ENCODE peak calls at places on chromosomes 5 and 9, in nine cellular contexts. Y, O, U, Q, T, M, K, C and V are unnamed samples.

GRCh38 chr5:54215233-54215736 is 95.1 kb downstream of the ARL15 start:
- DNase-seq in Y (no peak), O (no peak), U (peak), Q (no peak), T (no peak), M (no peak), K (no peak), C (no peak), V (no peak)

GRCh38 chr5:21810737-21811316 is 1042.3 kb downstream of the CDH12 start:
- DNase-seq in Y (no peak), O (no peak), U (peak), Q (peak), T (no peak), M (no peak), K (no peak), C (no peak), V (no peak)

GRCh38 chr9:6686396-6686795 is 40.9 kb upstream of the GLDC start:
- DNase-seq in Y (no peak), O (no peak), U (peak), Q (peak), T (peak), M (no peak), K (no peak), C (no peak), V (no peak)

GRCh38 chr5:17440766-17441165 is 57.3 kb upstream of the TAF11L2 start:
- DNase-seq in Y (no peak), O (no peak), U (no peak), Q (peak), T (no peak), M (no peak), K (peak), C (no peak), V (no peak)

GRCh38 chr5:73306741-73307275 is 133.8 kb downstream of the TMEM174 start:
- DNase-seq in Y (no peak), O (no peak), U (no peak), Q (no peak), T (no peak), M (no peak), K (no peak), C (no peak), V (no peak)

GRCh38 chr9:123003467-123003866 is 30.0 kb upstream of the GPR21 start:
- DNase-seq in Y (no peak), O (no peak), U (no peak), Q (peak), T (peak), M (no peak), K (no peak), C (no peak), V (no peak)

GRCh38 chr9:36855443-36856315 is 178.4 kb downstream of the PAX5 start:
- DNase-seq in Y (no peak), O (no peak), U (peak), Q (no peak), T (no peak), M (peak), K (no peak), C (no peak), V (no peak)

GRCh38 chr9:18905033-18905882 is 127.8 kb downstream of the SAXO1 start:
- DNase-seq in Y (no peak), O (no peak), U (no peak), Q (peak), T (peak), M (no peak), K (no peak), C (no peak), V (no peak)

GRCh38 chr9:135471751-135472640 is 7.6 kb upstream of the PPP1R26 start:
- DNase-seq in Y (no peak), O (no peak), U (no peak), Q (no peak), T (peak), M (no peak), K (no peak), C (no peak), V (peak)

GRCh38 chr5:151608522-151608921 is 17.4 kb upstream of the FAT2 start:
- DNase-seq in Y (no peak), O (no peak), U (no peak), Q (no peak), T (no peak), M (no peak), K (no peak), C (no peak), V (no peak)

GRCh38 chr5:151611127-151611775 is 20.1 kb upstream of the FAT2 start:
- DNase-seq in Y (no peak), O (no peak), U (no peak), Q (no peak), T (peak), M (no peak), K (no peak), C (no peak), V (no peak)

GRCh38 chr5:151605559-151605958 is 14.4 kb upstream of the FAT2 start:
- DNase-seq in Y (no peak), O (no peak), U (no peak), Q (no peak), T (no peak), M (no peak), K (no peak), C (no peak), V (no peak)

GRCh38 chr5:151602806-151603205 is 11.7 kb upstream of the FAT2 start:
- DNase-seq in Y (no peak), O (no peak), U (no peak), Q (peak), T (peak), M (no peak), K (no peak), C (no peak), V (no peak)

DNA sequence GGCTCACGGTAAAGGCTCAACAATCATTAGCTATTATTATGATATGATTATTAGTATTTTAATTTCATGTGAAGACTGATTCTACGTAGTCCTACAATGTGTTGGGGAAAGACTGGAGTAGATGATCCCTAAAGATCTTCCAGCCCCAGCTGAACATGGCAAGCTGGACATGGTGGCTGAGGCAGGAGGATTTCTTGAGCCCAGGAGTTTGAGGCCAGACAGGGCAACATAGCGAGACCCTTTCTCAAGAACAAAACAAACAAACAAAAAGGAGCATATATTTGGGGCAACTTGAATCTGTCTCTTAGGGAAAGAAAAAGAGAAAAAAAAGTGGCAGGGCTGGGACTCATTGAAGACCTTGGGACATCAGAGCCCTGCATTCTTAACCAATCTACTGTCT is 16.2 kb upstream of the FAT2 start:
- DNase-seq in Y (no peak), O (no peak), U (no peak), Q (no peak), T (no peak), M (no peak), K (no peak), C (no peak), V (no peak)
- H3K4me3 ChIP-seq in Y (no peak), O (no peak), U (no peak), Q (no peak), T (no peak), M (no peak), K (no peak), C (no peak), V (no peak)

DNA sequence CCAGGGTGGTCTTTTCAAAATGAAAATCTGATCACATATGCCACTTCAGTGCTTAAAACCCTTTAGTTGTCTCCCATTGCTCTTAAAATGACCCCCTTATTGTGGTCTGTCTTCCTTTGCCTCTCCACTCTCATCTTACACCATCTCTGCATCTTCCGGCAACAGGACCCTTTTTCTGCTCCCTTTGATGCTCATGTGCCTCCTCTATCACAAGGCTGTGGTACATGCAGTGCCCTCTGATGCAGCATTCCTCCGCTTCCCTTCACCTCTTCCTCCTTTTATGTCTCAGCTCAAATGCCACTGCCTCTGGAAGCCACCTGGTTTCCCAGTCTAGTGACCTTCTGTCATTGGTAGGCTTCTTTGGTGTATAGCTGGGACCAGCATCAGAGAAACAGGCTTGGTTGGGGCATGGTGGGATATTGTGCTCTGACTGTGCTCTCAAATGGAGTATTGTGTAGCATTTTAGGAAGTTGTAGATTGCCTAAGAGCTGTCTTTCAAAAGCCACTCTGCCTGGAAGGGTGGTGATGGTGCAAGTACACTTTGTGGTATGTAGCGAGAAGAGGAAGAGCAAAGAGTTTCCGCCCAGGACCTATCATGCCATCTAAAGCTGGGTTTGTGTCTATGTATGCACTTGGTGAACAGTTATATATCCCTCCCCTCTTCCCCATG is 28.1 kb downstream of the ARHGAP26 start:
- DNase-seq in Y (no peak), O (no peak), U (no peak), Q (no peak), T (no peak), M (no peak), K (no peak), C (no peak), V (no peak)
- H3K4me3 ChIP-seq in Y (no peak), O (no peak), U (no peak), Q (no peak), T (no peak), M (no peak), K (no peak), C (no peak), V (no peak)

GRCh38 chr5:181187500-181188213 is 17.3 kb downstream of the TRIM7 start:
- DNase-seq in Y (peak), O (peak), U (peak), Q (peak), T (peak), M (peak), K (no peak), C (no peak), V (peak)
- H3K4me3 ChIP-seq in Y (no peak), O (peak), U (peak), Q (peak), T (peak), M (no peak), K (peak), C (peak), V (peak)

DNA sequence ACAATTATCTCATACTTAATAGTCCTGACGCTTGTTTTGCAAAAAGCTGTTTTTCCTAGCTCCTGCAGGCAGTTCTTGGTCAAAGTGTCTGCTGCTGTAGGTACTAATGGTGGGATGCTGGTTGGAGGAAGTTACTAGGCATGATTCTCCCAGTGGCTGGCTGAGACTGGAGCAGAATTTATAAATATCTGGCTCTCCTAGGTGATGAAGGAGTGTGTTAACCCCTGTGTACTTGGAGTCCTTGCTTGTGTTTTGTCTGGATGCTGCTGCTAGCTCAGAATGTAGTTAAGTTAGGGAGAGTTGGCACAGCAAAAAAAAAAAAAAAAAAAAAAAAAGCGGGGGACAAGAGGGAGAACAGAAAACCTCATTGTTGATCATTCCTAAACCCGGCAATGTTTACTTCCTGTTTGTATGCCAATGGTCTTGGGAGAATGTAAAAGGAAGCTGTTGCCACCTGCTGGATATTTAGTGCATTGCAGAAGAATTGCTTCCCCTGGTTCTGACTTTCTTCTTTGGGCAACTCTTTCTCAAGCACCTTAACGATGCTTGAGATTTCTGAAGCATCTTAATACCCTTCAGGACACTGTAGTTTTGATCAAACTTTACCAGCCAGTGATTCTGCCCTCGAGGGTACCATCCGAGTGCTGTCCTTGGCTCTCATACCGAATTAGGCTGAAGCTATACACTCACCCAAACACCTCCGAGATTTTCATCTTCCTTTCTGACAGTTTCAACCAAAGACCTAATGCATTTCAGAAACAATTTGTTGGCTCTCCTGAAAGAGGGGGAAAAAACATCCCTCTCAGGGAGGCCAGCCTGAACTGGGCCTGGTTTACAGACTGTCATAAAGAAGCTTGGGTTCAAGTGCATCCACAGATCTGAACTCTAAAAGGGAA is 71.7 kb upstream of the WWC1 start:
- DNase-seq in Y (no peak), O (no peak), U (peak), Q (peak), T (peak), M (peak), K (peak), C (no peak), V (no peak)
- H3K4me3 ChIP-seq in Y (peak), O (no peak), U (no peak), Q (peak), T (no peak), M (no peak), K (no peak), C (no peak), V (peak)

GRCh38 chr5:135028791-135029467 is 5.1 kb downstream of the PITX1 start:
- DNase-seq in Y (no peak), O (no peak), U (peak), Q (no peak), T (peak), M (no peak), K (no peak), C (no peak), V (peak)
- H3K4me3 ChIP-seq in Y (no peak), O (no peak), U (no peak), Q (no peak), T (no peak), M (no peak), K (no peak), C (peak), V (no peak)

DNA sequence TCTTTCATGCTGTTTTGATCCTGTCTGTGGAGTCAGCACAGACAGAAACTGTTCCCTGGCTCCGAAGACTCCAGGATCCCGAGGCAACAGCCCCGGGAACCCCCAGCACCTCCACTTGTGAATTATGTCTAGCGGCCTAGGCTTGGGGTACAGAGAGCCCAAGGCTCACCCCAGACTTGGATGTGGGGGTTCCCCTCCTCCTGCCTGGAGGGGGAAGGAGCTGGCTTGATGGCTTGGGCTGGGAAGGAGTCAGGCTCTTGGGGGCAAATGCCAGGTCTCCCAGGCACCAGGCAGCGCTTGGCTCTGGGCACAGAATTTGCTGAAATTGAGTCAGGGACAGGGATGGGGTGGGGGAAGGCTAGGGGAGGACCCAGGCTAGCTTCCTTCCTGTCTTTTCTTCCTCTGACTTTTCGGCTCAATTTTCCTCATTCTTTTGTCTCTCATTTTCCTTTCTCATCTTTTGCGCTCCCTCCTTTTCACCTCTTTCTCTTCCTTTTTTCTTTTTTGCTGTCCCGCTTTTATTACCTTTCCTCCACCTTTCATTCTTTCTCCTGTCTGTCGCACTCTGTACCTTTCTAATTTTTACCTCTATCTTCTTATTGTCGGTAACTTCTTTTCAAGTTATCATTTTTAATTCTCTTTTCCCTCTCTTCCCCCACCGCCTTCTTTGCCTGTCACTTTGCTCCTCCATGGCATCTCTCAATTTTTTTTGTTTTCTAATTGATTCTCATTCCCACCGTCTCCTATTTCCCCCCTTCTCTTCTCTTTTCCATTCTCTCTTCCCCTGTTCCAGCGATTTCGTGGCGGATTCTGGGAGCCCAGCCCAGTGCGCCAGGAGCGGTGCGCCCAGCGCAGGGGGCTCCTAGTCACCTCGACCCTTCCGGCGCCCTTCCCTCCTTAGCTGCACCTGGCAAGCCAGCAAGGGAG is 10.5 kb downstream of the MSX2 start:
- DNase-seq in Y (no peak), O (no peak), U (peak), Q (no peak), T (no peak), M (no peak), K (no peak), C (no peak), V (no peak)
- H3K4me3 ChIP-seq in Y (no peak), O (no peak), U (no peak), Q (no peak), T (peak), M (no peak), K (no peak), C (no peak), V (no peak)

GRCh38 chr5:128965011-128965637 is at the start of gene SLC27A6:
- DNase-seq in Y (peak), O (peak), U (peak), Q (no peak), T (peak), M (no peak), K (no peak), C (no peak), V (peak)

GRCh38 chr5:128966846-128967245 is 1.6 kb downstream of the SLC27A6 start:
- DNase-seq in Y (no peak), O (no peak), U (peak), Q (no peak), T (no peak), M (no peak), K (no peak), C (no peak), V (no peak)

GRCh38 chr5:128966375-128966774 is 1.1 kb downstream of the SLC27A6 start:
- DNase-seq in Y (no peak), O (no peak), U (peak), Q (no peak), T (no peak), M (no peak), K (no peak), C (no peak), V (no peak)

GRCh38 chr5:128962211-128962610 is 3.1 kb upstream of the SLC27A6 start:
- DNase-seq in Y (peak), O (no peak), U (peak), Q (no peak), T (no peak), M (no peak), K (no peak), C (no peak), V (peak)

GRCh38 chr5:128965638-128966302 is 482 bp downstream of the SLC27A6 start:
- DNase-seq in Y (peak), O (no peak), U (no peak), Q (no peak), T (no peak), M (no peak), K (no peak), C (no peak), V (peak)
- H3K4me3 ChIP-seq in Y (peak), O (peak), U (peak), Q (no peak), T (no peak), M (no peak), K (no peak), C (peak), V (no peak)

DNA sequence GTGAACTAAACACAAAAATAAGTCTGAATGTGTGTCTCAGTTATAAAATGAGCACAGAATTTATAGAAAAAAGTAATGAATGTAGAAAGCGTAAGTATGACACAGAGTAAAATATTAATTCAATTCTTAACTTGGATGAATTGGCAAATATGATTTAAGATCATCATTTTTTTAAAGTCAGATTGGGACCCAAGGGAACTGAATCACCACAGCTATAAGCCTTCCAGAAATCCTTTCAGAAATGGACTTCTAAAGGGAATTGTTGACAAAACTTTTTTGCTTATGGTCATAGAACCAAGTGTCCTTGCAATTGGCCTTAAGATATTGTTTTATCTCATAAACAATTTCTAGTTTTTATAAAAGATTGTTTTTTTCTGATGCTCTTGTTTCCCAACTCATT is 495.1 kb upstream of the DAB2 start:
- DNase-seq in Y (no peak), O (no peak), U (no peak), Q (peak), T (no peak), M (no peak), K (no peak), C (no peak), V (no peak)
- H3K4me3 ChIP-seq in Y (no peak), O (no peak), U (no peak), Q (no peak), T (no peak), M (no peak), K (no peak), C (no peak), V (no peak)

GRCh38 chr5:52989781-52990530 is 804 bp downstream of the ITGA2 start:
- DNase-seq in Y (peak), O (peak), U (peak), Q (peak), T (peak), M (peak), K (no peak), C (no peak), V (peak)

GRCh38 chr5:52987711-52988329 is 1.3 kb upstream of the ITGA2 start:
- DNase-seq in Y (no peak), O (no peak), U (peak), Q (peak), T (peak), M (no peak), K (no peak), C (no peak), V (no peak)

GRCh38 chr5:52990531-52990925 is 1.4 kb downstream of the ITGA2 start:
- DNase-seq in Y (no peak), O (no peak), U (no peak), Q (no peak), T (no peak), M (no peak), K (no peak), C (no peak), V (no peak)

GRCh38 chr5:52989025-52989780 is at the start of gene ITGA2:
- DNase-seq in Y (peak), O (peak), U (peak), Q (peak), T (peak), M (peak), K (no peak), C (no peak), V (peak)

DNA sequence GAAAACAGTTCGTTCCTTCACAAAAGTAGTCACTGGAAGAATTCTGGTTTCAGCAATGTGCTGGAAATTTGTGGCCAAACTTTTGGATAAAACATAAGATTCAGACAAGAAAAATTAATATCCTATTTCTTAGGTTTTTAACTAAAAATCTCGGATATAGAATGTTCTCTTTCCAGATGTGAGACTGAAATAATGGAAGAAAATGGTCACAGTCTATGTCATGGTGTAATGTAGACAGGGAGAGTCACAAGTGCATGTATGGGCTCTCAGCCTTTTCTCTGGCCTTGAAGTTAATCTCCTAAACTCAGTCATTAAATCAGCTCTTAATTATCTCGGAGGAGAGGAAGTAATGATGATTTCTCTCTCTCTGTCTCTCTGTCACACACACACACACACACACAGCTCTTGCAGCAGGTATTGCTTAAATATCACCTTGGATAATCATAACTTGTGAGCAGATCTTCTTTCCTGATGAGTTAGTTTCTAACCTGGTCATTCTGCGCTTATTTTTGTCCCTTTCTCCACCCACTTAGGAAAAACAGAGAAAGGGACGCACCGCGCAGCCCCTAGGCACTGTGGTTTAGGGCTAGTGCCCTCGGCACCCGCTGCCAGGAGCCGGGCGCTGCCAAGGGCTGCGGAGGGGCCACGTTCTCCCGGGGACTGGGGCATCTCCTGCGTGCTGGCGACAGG is 672 bp upstream of the ITGA2 start:
- DNase-seq in Y (no peak), O (no peak), U (no peak), Q (no peak), T (no peak), M (no peak), K (no peak), C (no peak), V (no peak)
- H3K4me3 ChIP-seq in Y (peak), O (peak), U (peak), Q (peak), T (peak), M (peak), K (peak), C (peak), V (peak)